ENCODE peak calls at places on chromosomes 6 and 20, in ten cellular contexts. S, P, H, W, N, Y, G, C, K and Q are unnamed samples.

GRCh38 chr6:72788188-72788587 is 166.3 kb downstream of the KCNQ5 start:
- DNase-seq in H (no peak), W (peak), P (peak), C (no peak), G (no peak), N (peak), S (peak), Y (no peak), K (no peak), Q (peak)

GRCh38 chr20:23508449-23508848 is 17.5 kb downstream of the CST8 start:
- DNase-seq in G (no peak), W (no peak), S (no peak), N (no peak), H (no peak), C (no peak), P (no peak), K (no peak), Y (no peak), Q (no peak)

GRCh38 chr6:166584813-166585429 is 1.6 kb downstream of the RAMACL start:
- DNase-seq in W (no peak), H (no peak), G (no peak), S (peak), C (no peak), N (no peak), P (no peak), K (peak), Y (no peak), Q (no peak)

GRCh38 chr6:124958759-124959354 is 3.4 kb upstream of the RNF217 start:
- DNase-seq in Y (no peak), H (no peak), G (no peak), C (no peak), K (no peak), S (peak), P (peak), W (no peak), N (peak), Q (no peak)

GRCh38 chr6:170177383-170178265 is 113.3 kb downstream of the DLL1 start:
- DNase-seq in W (no peak), Y (peak), N (no peak), S (no peak), K (no peak), C (peak), H (peak), G (peak), P (no peak), Q (no peak)

GRCh38 chr20:50192364-50193168 is 1.9 kb downstream of the CEBPB start:
- DNase-seq in W (peak), G (peak), K (no peak), Y (peak), P (peak), N (peak), S (peak), H (peak), C (peak), Q (no peak)

GRCh38 chr20:57437672-57438330 is 46.6 kb downstream of the RBM38 start:
- DNase-seq in S (no peak), P (no peak), Y (no peak), G (no peak), C (no peak), K (no peak), H (no peak), N (no peak), W (no peak), Q (no peak)

GRCh38 chr20:21490105-21490504 is 23.8 kb downstream of the NKX2-2 start:
- DNase-seq in K (no peak), N (peak), S (peak), C (no peak), G (no peak), Y (no peak), W (no peak), H (no peak), P (no peak), Q (no peak)

GRCh38 chr6:166955865-166956443 is 396 bp downstream of the RNASET2 start:
- DNase-seq in P (no peak), H (no peak), S (peak), W (no peak), C (no peak), G (no peak), N (no peak), Y (peak), K (no peak), Q (no peak)

GRCh38 chr6:122008105-122009100 is 391.0 kb upstream of the HSF2 start:
- DNase-seq in G (no peak), C (no peak), K (no peak), Y (no peak), S (peak), W (no peak), P (no peak), N (peak), H (no peak), Q (no peak)

GRCh38 chr6:122476131-122476530 is 4.5 kb upstream of the SERINC1 start:
- DNase-seq in S (peak), Y (no peak), C (no peak), W (peak), G (no peak), N (peak), K (no peak), P (peak), H (no peak), Q (no peak)

GRCh38 chr20:34985439-34986310 is 30.0 kb downstream of the MYH7B start:
- DNase-seq in S (no peak), W (no peak), H (peak), P (no peak), N (no peak), G (no peak), Y (no peak), C (no peak), K (no peak), Q (no peak)

GRCh38 chr6:280775-281468 is 11.4 kb upstream of the DUSP22 start:
- DNase-seq in G (no peak), Y (no peak), S (no peak), K (no peak), P (no peak), C (no peak), W (no peak), N (no peak), H (no peak), Q (no peak)

GRCh38 chr20:47725248-47725973 is 59.9 kb downstream of the SULF2 start:
- DNase-seq in H (peak), G (no peak), W (peak), N (peak), P (peak), S (peak), C (peak), Y (peak), K (peak), Q (peak)

GRCh38 chr6:128491643-128492206 is 28.7 kb downstream of the PTPRK start:
- DNase-seq in G (no peak), Y (no peak), C (peak), P (peak), W (no peak), S (peak), N (peak), H (no peak), K (no peak), Q (no peak)

GRCh38 chr20:62574612-62574993 is 67.7 kb upstream of the SLCO4A1 start:
- DNase-seq in K (no peak), P (no peak), W (no peak), G (no peak), Y (no peak), S (no peak), N (no peak), H (no peak), C (no peak), Q (no peak)

GRCh38 chr20:43800186-43800585 is 73.4 kb upstream of the GTSF1L start:
- DNase-seq in H (no peak), P (no peak), S (no peak), K (no peak), W (no peak), C (no peak), G (no peak), Y (no peak), N (no peak), Q (no peak)

GRCh38 chr6:30357678-30358339 is 12.9 kb downstream of the RPP21 start:
- DNase-seq in C (peak), N (peak), W (peak), H (no peak), G (no peak), Y (peak), S (peak), P (peak), K (peak), Q (no peak)

GRCh38 chr6:106085687-106085983 is 501 bp upstream of the PRDM1 start:
- DNase-seq in N (no peak), S (no peak), K (no peak), C (no peak), W (no peak), G (no peak), Y (no peak), P (no peak), H (no peak), Q (no peak)
- H3K4me3 ChIP-seq in N (peak), S (peak), K (peak), C (peak), W (peak), G (peak), Y (peak), P (peak), H (peak), Q (peak)

DNA sequence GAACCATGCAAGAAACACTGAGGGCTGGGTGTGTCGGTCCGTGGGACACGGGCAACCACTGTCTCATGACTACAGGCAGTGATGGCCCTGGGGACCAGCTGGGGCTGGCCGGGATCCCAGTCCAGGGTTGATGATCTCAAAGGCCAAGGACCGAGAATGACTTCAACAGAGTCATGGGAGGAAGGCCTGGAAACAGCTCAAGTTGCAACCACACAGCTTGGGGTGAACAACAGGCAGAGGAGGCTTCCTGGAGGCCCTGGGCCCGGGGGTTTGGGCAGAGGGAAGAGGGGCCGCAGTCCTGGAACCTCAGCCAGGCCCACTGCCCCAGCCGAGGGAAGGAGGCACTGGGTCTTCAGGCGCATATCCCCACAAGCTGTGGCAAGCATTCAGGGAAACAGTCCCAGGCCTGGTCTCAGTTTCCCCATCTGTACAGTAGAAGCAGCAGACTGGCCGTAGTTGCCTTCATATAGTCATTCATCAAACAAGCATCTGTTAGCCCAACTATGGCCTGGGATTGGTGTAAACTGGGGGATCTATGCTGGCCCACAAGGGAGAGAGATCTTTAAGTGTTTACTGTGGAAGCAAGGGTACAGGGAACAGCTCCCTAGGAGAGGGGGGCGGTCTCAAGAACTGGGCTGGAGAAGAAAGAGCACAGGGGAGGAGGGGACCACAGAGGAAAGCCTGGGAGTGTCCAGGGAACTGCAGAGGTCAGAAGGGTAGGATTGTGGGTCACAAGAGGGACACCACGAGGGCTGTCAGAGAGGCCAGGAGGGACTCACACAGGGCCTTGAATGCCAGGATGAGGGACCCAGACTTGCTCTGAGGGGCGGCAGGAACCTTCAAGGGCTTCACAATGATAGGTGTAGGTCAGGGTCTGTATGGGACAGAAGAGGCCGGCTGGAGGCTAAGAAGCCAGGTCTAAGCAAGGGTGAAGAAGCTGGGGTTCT is 2.1 kb downstream of the MYL9 start:
- DNase-seq in W (no peak), P (peak), Y (no peak), N (peak), K (no peak), H (no peak), S (peak), C (no peak), G (no peak), Q (no peak)
- H3K4me3 ChIP-seq in W (no peak), P (peak), Y (peak), N (peak), K (peak), H (peak), S (peak), C (peak), G (peak), Q (no peak)

GRCh38 chr6:43776115-43776798 is 6.2 kb downstream of the VEGFA start:
- DNase-seq in K (no peak), C (no peak), S (no peak), Y (no peak), W (no peak), H (peak), N (no peak), G (no peak), P (no peak), Q (no peak)
- H3K4me3 ChIP-seq in K (no peak), C (no peak), S (no peak), Y (no peak), W (no peak), H (no peak), N (no peak), G (no peak), P (no peak), Q (no peak)

DNA sequence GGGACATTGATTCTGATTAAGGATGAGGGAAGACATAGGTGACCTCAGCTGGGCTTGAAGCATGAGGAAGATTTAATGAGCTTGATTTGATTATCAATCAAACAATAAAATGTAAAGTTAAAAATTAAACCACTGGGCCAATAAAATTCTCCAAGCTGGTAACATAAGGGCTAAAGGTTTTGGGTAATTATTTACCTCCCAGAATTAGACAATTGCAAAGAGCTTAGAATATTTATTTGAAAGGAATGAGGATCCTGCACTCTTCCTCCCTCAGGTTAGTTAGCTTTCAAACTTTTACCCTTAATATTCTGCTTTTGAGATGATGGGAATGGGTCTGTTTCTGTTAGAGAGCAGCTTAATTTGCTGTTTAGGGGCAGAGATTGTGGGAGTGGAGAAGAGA is at the start of gene SLC17A4:
- DNase-seq in N (no peak), C (no peak), Y (no peak), S (no peak), P (no peak), G (no peak), W (no peak), H (no peak), K (no peak), Q (no peak)
- H3K4me3 ChIP-seq in N (no peak), C (no peak), Y (no peak), S (no peak), P (no peak), G (no peak), W (no peak), H (no peak), K (no peak), Q (no peak)

DNA sequence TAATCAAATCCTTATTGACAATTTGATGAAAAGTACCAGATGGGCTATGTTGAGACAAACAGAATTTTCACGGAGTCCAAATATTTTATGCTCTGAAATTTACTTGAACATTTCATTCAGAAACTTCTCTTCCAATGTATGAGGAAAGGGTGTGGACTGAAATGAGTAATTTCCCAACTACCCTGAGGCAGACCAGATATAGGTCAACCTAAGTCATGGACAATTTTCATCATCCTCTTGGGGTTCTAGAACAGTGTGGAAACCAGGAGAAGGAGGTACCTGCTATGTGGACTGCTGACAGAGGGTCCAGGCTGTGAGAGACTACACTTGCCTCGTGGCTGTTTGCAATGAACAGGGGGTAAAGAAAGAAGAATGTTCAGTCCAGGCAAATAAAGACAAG is 323.0 kb downstream of the ESR1 start:
- DNase-seq in K (no peak), G (no peak), P (no peak), N (peak), Y (no peak), W (no peak), S (no peak), C (no peak), H (no peak), Q (no peak)
- H3K4me3 ChIP-seq in K (no peak), G (peak), P (no peak), N (no peak), Y (no peak), W (no peak), S (no peak), C (no peak), H (peak), Q (no peak)

GRCh38 chr6:138101946-138102731 is 5.1 kb downstream of the PERP start:
- DNase-seq in G (no peak), H (no peak), C (no peak), P (no peak), N (peak), K (no peak), W (no peak), S (peak), Y (no peak), Q (no peak)

GRCh38 chr6:138098306-138098705 is 8.9 kb downstream of the PERP start:
- DNase-seq in H (no peak), P (no peak), K (no peak), W (no peak), C (no peak), S (no peak), N (no peak), G (no peak), Y (no peak), Q (no peak)

GRCh38 chr6:138103876-138104275 is 3.3 kb downstream of the PERP start:
- DNase-seq in S (no peak), G (no peak), P (no peak), H (no peak), C (no peak), W (no peak), N (no peak), K (no peak), Y (no peak), Q (no peak)

GRCh38 chr6:138104618-138105213 is 2.5 kb downstream of the PERP start:
- DNase-seq in N (no peak), K (no peak), C (no peak), S (no peak), P (no peak), H (no peak), G (no peak), W (no peak), Y (no peak), Q (no peak)

DNA sequence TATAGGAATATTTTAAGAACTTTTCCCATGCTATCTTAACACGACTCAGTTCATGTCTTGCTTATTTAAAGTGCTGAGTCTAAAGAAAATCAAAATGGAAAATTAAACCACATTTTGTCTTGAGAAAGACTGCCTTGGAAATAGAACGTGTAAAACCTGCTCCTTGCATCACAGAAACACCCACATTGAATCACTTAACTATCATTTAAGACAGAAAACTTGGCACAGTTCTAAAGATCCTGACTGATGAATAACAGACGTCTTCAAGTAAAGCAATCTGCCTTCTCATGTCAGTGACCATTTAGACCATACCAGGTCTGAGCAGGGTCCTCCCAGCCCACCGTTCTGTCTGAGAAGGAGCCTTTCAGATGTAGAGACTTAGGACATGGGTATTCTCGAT is 7.4 kb downstream of the PERP start:
- DNase-seq in W (no peak), Y (no peak), N (peak), K (peak), S (peak), H (no peak), P (peak), C (peak), G (no peak), Q (no peak)
- H3K4me3 ChIP-seq in W (no peak), Y (no peak), N (no peak), K (no peak), S (no peak), H (no peak), P (no peak), C (no peak), G (no peak), Q (no peak)

GRCh38 chr6:84028350-84028749 is 5.2 kb upstream of the MRAP2 start:
- DNase-seq in K (no peak), P (no peak), C (no peak), G (no peak), W (no peak), Y (no peak), S (no peak), H (no peak), N (no peak), Q (no peak)

GRCh38 chr6:84035484-84035883 is 1.9 kb downstream of the MRAP2 start:
- DNase-seq in S (no peak), G (no peak), C (no peak), K (no peak), N (no peak), W (no peak), Y (no peak), H (no peak), P (no peak), Q (no peak)

GRCh38 chr6:84037425-84038089 is 4.0 kb downstream of the MRAP2 start:
- DNase-seq in H (no peak), N (no peak), S (no peak), K (no peak), G (no peak), W (no peak), C (no peak), P (no peak), Y (no peak), Q (no peak)

DNA sequence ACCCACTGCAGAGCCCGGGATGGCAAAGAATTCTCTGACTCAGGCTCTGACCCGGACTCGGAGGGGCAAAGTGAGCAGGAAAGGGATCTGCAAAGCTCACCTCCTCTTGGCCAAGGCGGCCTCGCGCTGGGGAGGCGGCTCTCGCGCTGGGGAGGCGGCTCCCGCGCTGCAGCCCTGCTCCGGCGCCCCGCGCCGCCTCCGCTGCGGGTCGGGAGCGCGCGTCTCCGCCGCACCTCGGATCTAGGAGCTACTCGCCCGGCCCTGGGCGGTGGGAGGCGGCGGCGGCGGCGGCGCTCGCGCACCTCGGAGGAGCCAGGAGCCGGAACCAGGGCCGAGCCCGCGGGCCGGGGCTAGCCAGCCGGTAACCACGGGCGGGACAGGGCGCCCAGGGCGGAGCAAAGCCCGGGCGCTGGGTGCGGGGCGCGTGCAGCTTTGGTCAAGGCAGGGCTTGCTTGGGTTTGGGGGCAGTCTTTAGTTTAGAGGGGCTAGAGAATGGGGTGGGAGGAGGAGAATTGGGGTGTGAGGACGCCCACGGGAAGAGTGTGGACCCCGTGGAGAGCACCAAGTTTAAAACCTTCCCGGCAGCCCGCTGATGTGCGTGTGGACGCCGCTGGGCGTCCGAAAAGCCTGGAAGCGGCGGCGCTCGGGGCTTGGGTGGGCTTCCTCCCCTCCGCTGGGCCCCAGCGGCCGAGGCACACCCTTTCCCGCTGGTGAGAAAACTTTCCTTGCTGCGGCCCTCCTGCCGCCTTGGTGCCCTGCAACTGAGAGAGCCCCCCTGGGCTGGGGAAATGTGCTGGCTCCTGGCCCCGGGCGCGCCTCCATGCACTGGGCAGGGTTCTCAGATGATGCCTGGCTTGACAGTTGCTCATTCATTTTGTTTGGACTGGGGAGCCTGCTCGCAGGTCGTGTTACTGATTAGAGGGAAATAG is at the start of gene MRAP2:
- DNase-seq in K (no peak), S (peak), N (peak), P (peak), W (peak), G (no peak), Y (peak), H (peak), C (peak), Q (no peak)
- H3K4me3 ChIP-seq in K (peak), S (peak), N (peak), P (peak), W (peak), G (peak), Y (peak), H (peak), C (peak), Q (peak)

GRCh38 chr6:15027472-15027871 is 218.4 kb upstream of the JARID2 start:
- DNase-seq in H (no peak), N (no peak), C (no peak), P (no peak), G (no peak), S (no peak), W (no peak), K (no peak), Y (no peak), Q (no peak)
- H3K4me3 ChIP-seq in H (no peak), N (no peak), C (no peak), P (no peak), G (no peak), S (no peak), W (no peak), K (no peak), Y (no peak), Q (no peak)